ENCODE peak calls at places on chromosome 17, in six cellular contexts. One of them, this sample, is unnamed.

GRCh38 chr17:12545877-12546513 is 119.7 kb upstream of the MYOCD start:
- DNase-seq in upper lobe of right lung: no peak
- DNase-seq in astrocyte: peak; percentile 26
- DNase-seq in tibial nerve: peak; percentile 44
- DNase-seq in fibroblast of lung: peak; percentile 38
- DNase-seq in BJ: no peak
- DNase-seq in this sample: peak; percentile 67

GRCh38 chr17:68861602-68862001 is 93.6 kb downstream of the ABCA8 start:
- DNase-seq in astrocyte: no peak
- DNase-seq in fibroblast of lung: no peak
- DNase-seq in BJ: no peak
- DNase-seq in upper lobe of right lung: no peak
- DNase-seq in tibial nerve: no peak
- DNase-seq in this sample: no peak

GRCh38 chr17:3843935-3844516 is 2.0 kb downstream of the NCBP3 start:
- DNase-seq in astrocyte: no peak
- DNase-seq in tibial nerve: no peak
- DNase-seq in upper lobe of right lung: no peak
- DNase-seq in fibroblast of lung: peak; percentile 22
- DNase-seq in BJ: no peak
- DNase-seq in this sample: peak; percentile 60

GRCh38 chr17:19392303-19392702 is 5.3 kb upstream of the MFAP4 start:
- DNase-seq in fibroblast of lung: peak; percentile 31
- DNase-seq in tibial nerve: no peak
- DNase-seq in astrocyte: no peak
- DNase-seq in BJ: no peak
- DNase-seq in upper lobe of right lung: no peak
- DNase-seq in this sample: no peak

GRCh38 chr17:72069744-72070143 is 51.1 kb upstream of the SOX9 start:
- DNase-seq in fibroblast of lung: no peak
- DNase-seq in tibial nerve: no peak
- DNase-seq in BJ: no peak
- DNase-seq in astrocyte: no peak
- DNase-seq in upper lobe of right lung: no peak
- DNase-seq in this sample: no peak

GRCh38 chr17:81804559-81805399 is 829 bp downstream of the GCGR start:
- DNase-seq in astrocyte: no peak
- DNase-seq in fibroblast of lung: no peak
- DNase-seq in tibial nerve: no peak
- DNase-seq in BJ: no peak
- DNase-seq in upper lobe of right lung: no peak
- DNase-seq in this sample: no peak

GRCh38 chr17:77502626-77503292 is 362.0 kb downstream of the SEC14L1 start:
- DNase-seq in upper lobe of right lung: peak; percentile 61
- DNase-seq in BJ: no peak
- DNase-seq in tibial nerve: no peak
- DNase-seq in astrocyte: no peak
- DNase-seq in fibroblast of lung: no peak
- DNase-seq in this sample: no peak

GRCh38 chr17:58335061-58335731 is 6.6 kb upstream of the TSPOAP1 start:
- DNase-seq in tibial nerve: no peak
- DNase-seq in fibroblast of lung: no peak
- DNase-seq in BJ: no peak
- DNase-seq in astrocyte: no peak
- DNase-seq in upper lobe of right lung: peak; percentile 66
- DNase-seq in this sample: no peak

GRCh38 chr17:81253358-81254131 is 14.4 kb downstream of the NDUFAF8 start:
- DNase-seq in upper lobe of right lung: no peak
- DNase-seq in tibial nerve: peak; percentile 66
- DNase-seq in BJ: no peak
- DNase-seq in astrocyte: no peak
- DNase-seq in fibroblast of lung: peak; percentile 10
- DNase-seq in this sample: peak; percentile 45

GRCh38 chr17:36851230-36851629 is 86.0 kb upstream of the LHX1 start:
- DNase-seq in upper lobe of right lung: no peak
- DNase-seq in astrocyte: peak; percentile 12
- DNase-seq in tibial nerve: no peak
- DNase-seq in fibroblast of lung: peak; percentile 36
- DNase-seq in BJ: no peak
- DNase-seq in this sample: peak; percentile 63

GRCh38 chr17:34562387-34562786 is 17.0 kb upstream of the TMEM132E start:
- DNase-seq in upper lobe of right lung: no peak
- DNase-seq in astrocyte: no peak
- DNase-seq in tibial nerve: no peak
- DNase-seq in BJ: no peak
- DNase-seq in fibroblast of lung: no peak
- DNase-seq in this sample: no peak

GRCh38 chr17:50267074-50267841 is 7.0 kb upstream of the TMEM92 start:
- DNase-seq in BJ: no peak
- DNase-seq in tibial nerve: no peak
- DNase-seq in astrocyte: no peak
- DNase-seq in upper lobe of right lung: peak; percentile 59
- DNase-seq in fibroblast of lung: no peak
- DNase-seq in this sample: no peak

GRCh38 chr17:18904482-18904881 is 46.6 kb downstream of the PRPSAP2 start:
- DNase-seq in tibial nerve: no peak
- DNase-seq in astrocyte: no peak
- DNase-seq in upper lobe of right lung: no peak
- DNase-seq in BJ: no peak
- DNase-seq in fibroblast of lung: no peak
- DNase-seq in this sample: no peak

GRCh38 chr17:29732613-29733012 is 109.9 kb upstream of the CORO6 start:
- DNase-seq in tibial nerve: no peak
- DNase-seq in BJ: no peak
- DNase-seq in upper lobe of right lung: no peak
- DNase-seq in astrocyte: peak; percentile 64
- DNase-seq in fibroblast of lung: peak; percentile 74
- DNase-seq in this sample: no peak

GRCh38 chr17:76092526-76093413 is 10.8 kb downstream of the EXOC7 start:
- DNase-seq in fibroblast of lung: no peak
- DNase-seq in astrocyte: no peak
- DNase-seq in upper lobe of right lung: no peak
- DNase-seq in tibial nerve: no peak
- DNase-seq in BJ: no peak
- DNase-seq in this sample: no peak
- TF ChIP-seq CTCF in fibroblast of lung: no peak
- TF ChIP-seq CTCF in astrocyte: no peak
- TF ChIP-seq CTCF in upper lobe of right lung: no peak
- TF ChIP-seq CTCF in tibial nerve: no peak
- TF ChIP-seq CTCF in BJ: no peak
- TF ChIP-seq CTCF in this sample: no peak

GRCh38 chr17:9346296-9346926 is 229.2 kb downstream of the STX8 start:
- DNase-seq in tibial nerve: no peak
- DNase-seq in BJ: no peak
- DNase-seq in upper lobe of right lung: no peak
- DNase-seq in fibroblast of lung: peak; percentile 82
- DNase-seq in astrocyte: peak; percentile 84
- DNase-seq in this sample: no peak

GRCh38 chr17:9336817-9337216 is 238.8 kb downstream of the STX8 start:
- DNase-seq in tibial nerve: no peak
- DNase-seq in fibroblast of lung: no peak
- DNase-seq in astrocyte: no peak
- DNase-seq in upper lobe of right lung: no peak
- DNase-seq in BJ: no peak
- DNase-seq in this sample: no peak

GRCh38 chr17:9343513-9343912 is 232.1 kb downstream of the STX8 start:
- DNase-seq in astrocyte: no peak
- DNase-seq in upper lobe of right lung: no peak
- DNase-seq in tibial nerve: no peak
- DNase-seq in fibroblast of lung: no peak
- DNase-seq in BJ: no peak
- DNase-seq in this sample: no peak

GRCh38 chr17:9339958-9340357 is 235.7 kb downstream of the STX8 start:
- DNase-seq in tibial nerve: no peak
- DNase-seq in upper lobe of right lung: no peak
- DNase-seq in BJ: no peak
- DNase-seq in astrocyte: no peak
- DNase-seq in fibroblast of lung: no peak
- DNase-seq in this sample: no peak

GRCh38 chr17:9342225-9342624 is 233.4 kb downstream of the STX8 start:
- DNase-seq in fibroblast of lung: no peak
- DNase-seq in upper lobe of right lung: no peak
- DNase-seq in astrocyte: no peak
- DNase-seq in tibial nerve: no peak
- DNase-seq in BJ: no peak
- DNase-seq in this sample: no peak
- TF ChIP-seq CTCF in fibroblast of lung: no peak
- TF ChIP-seq CTCF in upper lobe of right lung: no peak
- TF ChIP-seq CTCF in astrocyte: no peak
- TF ChIP-seq CTCF in tibial nerve: no peak
- TF ChIP-seq CTCF in BJ: no peak
- TF ChIP-seq CTCF in this sample: no peak

GRCh38 chr17:74785096-74785980 is 9.2 kb upstream of the NAT9 start:
- DNase-seq in astrocyte: no peak
- DNase-seq in tibial nerve: no peak
- DNase-seq in BJ: no peak
- DNase-seq in upper lobe of right lung: no peak
- DNase-seq in fibroblast of lung: no peak
- DNase-seq in this sample: no peak
- TF ChIP-seq CTCF in astrocyte: no peak
- TF ChIP-seq CTCF in tibial nerve: no peak
- TF ChIP-seq CTCF in BJ: no peak
- TF ChIP-seq CTCF in upper lobe of right lung: no peak
- TF ChIP-seq CTCF in fibroblast of lung: no peak
- TF ChIP-seq CTCF in this sample: no peak

GRCh38 chr17:14052886-14053615 is 16.3 kb upstream of the COX10 start:
- DNase-seq in astrocyte: peak; percentile 51
- DNase-seq in upper lobe of right lung: no peak
- DNase-seq in BJ: no peak
- DNase-seq in fibroblast of lung: peak; percentile 67
- DNase-seq in tibial nerve: no peak
- DNase-seq in this sample: peak; percentile 60
- TF ChIP-seq CTCF in astrocyte: no peak
- TF ChIP-seq CTCF in upper lobe of right lung: no peak
- TF ChIP-seq CTCF in BJ: no peak
- TF ChIP-seq CTCF in fibroblast of lung: no peak
- TF ChIP-seq CTCF in tibial nerve: no peak
- TF ChIP-seq CTCF in this sample: no peak

GRCh38 chr17:48830840-48831548 is at the start of gene CALCOCO2:
- DNase-seq in astrocyte: peak; percentile 74
- DNase-seq in tibial nerve: peak; percentile 94
- DNase-seq in fibroblast of lung: peak; percentile 88
- DNase-seq in upper lobe of right lung: peak; percentile 97
- DNase-seq in BJ: peak; percentile 51
- DNase-seq in this sample: peak; percentile 95
- TF ChIP-seq CTCF in astrocyte: no peak
- TF ChIP-seq CTCF in tibial nerve: no peak
- TF ChIP-seq CTCF in fibroblast of lung: no peak
- TF ChIP-seq CTCF in upper lobe of right lung: no peak
- TF ChIP-seq CTCF in BJ: no peak
- TF ChIP-seq CTCF in this sample: no peak

DNA sequence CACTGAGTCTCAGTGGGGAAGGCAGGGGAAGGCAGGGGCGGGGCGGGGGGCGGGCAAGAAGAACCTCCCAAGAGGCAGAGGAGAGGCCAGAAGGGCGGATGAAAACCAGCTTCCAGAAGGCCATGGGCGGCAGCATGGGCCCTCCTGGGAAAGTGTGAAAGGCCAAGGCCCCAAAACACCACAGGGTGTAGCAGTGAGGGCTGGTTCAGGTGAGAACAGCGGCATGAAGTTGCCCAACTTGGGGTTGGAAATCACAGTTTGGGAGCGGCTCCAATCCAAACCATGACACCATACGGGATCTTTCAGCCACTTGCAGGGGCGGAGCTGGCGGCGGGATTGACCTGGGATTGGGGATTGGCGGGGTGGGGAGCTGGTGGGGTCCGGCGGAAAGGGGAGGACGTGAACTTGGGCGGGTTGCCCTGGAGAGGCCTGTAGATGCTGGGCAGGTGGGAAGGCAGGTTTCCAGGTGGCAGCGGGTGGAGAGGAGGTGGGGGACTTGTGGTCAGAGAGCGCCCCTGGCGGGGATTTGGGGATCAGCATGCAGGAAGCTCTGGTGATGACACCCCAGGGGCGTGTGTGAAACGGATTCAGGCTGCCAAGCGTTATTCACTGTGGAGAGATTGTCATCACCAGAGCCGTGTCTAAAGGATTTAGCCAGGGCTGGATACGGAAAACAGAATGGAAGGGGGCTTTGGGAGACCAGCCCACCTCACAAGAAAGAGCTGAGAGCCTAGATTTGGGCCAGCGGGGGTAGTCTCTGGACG is 80.9 kb downstream of the ARHGAP23 start:
- DNase-seq in fibroblast of lung: peak; percentile 88
- DNase-seq in BJ: peak; percentile 56
- DNase-seq in astrocyte: peak; percentile 77
- DNase-seq in tibial nerve: peak; percentile 77
- DNase-seq in upper lobe of right lung: peak; percentile 82
- DNase-seq in this sample: peak; percentile 60
- TF ChIP-seq CTCF in fibroblast of lung: peak; percentile 74
- TF ChIP-seq CTCF in BJ: peak; percentile 90
- TF ChIP-seq CTCF in astrocyte: peak; percentile 77
- TF ChIP-seq CTCF in tibial nerve: peak; percentile 66
- TF ChIP-seq CTCF in upper lobe of right lung: peak; percentile 57
- TF ChIP-seq CTCF in this sample: peak; percentile 52

DNA sequence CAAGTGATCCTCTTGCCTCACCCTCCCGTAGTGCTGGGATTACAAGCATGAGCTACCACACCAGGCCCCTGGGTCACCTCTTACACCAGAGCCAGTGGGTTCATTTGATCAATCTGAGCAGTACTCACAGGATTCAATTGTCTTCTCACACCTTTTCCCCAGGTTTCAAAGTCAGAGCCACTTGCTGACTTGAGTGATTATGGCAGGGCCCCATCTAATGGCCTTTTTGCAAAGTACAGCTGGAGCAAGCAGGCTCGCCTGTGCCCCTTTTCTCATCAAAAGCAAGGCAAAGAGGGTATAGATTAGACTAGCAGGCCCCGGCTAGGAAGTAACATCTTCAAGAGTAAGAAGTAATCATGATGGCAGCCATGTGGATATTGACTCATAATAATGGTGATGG is 114.8 kb upstream of the NOL11 start:
- DNase-seq in upper lobe of right lung: no peak
- DNase-seq in tibial nerve: no peak
- DNase-seq in BJ: no peak
- DNase-seq in fibroblast of lung: peak; percentile 41
- DNase-seq in astrocyte: peak; percentile 27
- DNase-seq in this sample: peak; percentile 45
- TF ChIP-seq CTCF in upper lobe of right lung: peak; percentile 37
- TF ChIP-seq CTCF in tibial nerve: no peak
- TF ChIP-seq CTCF in BJ: peak; percentile 42
- TF ChIP-seq CTCF in fibroblast of lung: peak; percentile 47
- TF ChIP-seq CTCF in astrocyte: peak; percentile 26
- TF ChIP-seq CTCF in this sample: peak; percentile 30

GRCh38 chr17:17730250-17730935 is 49.1 kb downstream of the RAI1 start:
- DNase-seq in tibial nerve: no peak
- DNase-seq in upper lobe of right lung: no peak
- DNase-seq in astrocyte: no peak
- DNase-seq in fibroblast of lung: no peak
- DNase-seq in BJ: no peak
- DNase-seq in this sample: no peak

GRCh38 chr17:17727111-17727659 is 45.9 kb downstream of the RAI1 start:
- DNase-seq in fibroblast of lung: no peak
- DNase-seq in astrocyte: no peak
- DNase-seq in BJ: no peak
- DNase-seq in tibial nerve: no peak
- DNase-seq in upper lobe of right lung: no peak
- DNase-seq in this sample: no peak

GRCh38 chr17:17732444-17732843 is 51.2 kb downstream of the RAI1 start:
- DNase-seq in astrocyte: no peak
- DNase-seq in fibroblast of lung: no peak
- DNase-seq in tibial nerve: no peak
- DNase-seq in BJ: no peak
- DNase-seq in upper lobe of right lung: no peak
- DNase-seq in this sample: no peak

GRCh38 chr17:17728550-17729251 is 47.4 kb downstream of the RAI1 start:
- DNase-seq in tibial nerve: no peak
- DNase-seq in upper lobe of right lung: no peak
- DNase-seq in astrocyte: no peak
- DNase-seq in BJ: no peak
- DNase-seq in fibroblast of lung: peak; percentile 29
- DNase-seq in this sample: peak; percentile 89

GRCh38 chr17:17729620-17730249 is 48.5 kb downstream of the RAI1 start:
- DNase-seq in astrocyte: no peak
- DNase-seq in upper lobe of right lung: no peak
- DNase-seq in BJ: no peak
- DNase-seq in tibial nerve: no peak
- DNase-seq in fibroblast of lung: no peak
- DNase-seq in this sample: peak; percentile 57
- TF ChIP-seq CTCF in astrocyte: peak; percentile 61
- TF ChIP-seq CTCF in upper lobe of right lung: peak; percentile 51
- TF ChIP-seq CTCF in BJ: peak; percentile 59
- TF ChIP-seq CTCF in tibial nerve: peak; percentile 37
- TF ChIP-seq CTCF in fibroblast of lung: peak; percentile 57
- TF ChIP-seq CTCF in this sample: peak; percentile 50

This sample was measured in MCF 10A.